ENCODE peak calls at places on chromosome 9, in five cellular contexts. R is CD4-positive, alpha-beta T cell; W is NCI-H2081; G is A549; Y is astrocyte of the hippocampus. N is an unnamed sample.

GRCh38 chr9:114900937-114901802 is 29.2 kb downstream of the TNFSF8 start:
- DNase-seq in R (no peak), W (no peak), G (no peak), Y (peak), N (no peak)

GRCh38 chr9:124574944-124575343 is 67.7 kb upstream of the NR5A1 start:
- DNase-seq in R (no peak), W (no peak), G (peak), Y (peak), N (no peak)

GRCh38 chr9:134058716-134059115 is 9.1 kb downstream of the BRD3 start:
- DNase-seq in R (no peak), W (no peak), G (no peak), Y (peak), N (no peak)

GRCh38 chr9:34783951-34784487 is 74.1 kb upstream of the CCL21 start:
- DNase-seq in R (no peak), W (no peak), G (no peak), Y (no peak), N (no peak)

GRCh38 chr9:92762781-92763708 is 1.6 kb downstream of the BICD2 start:
- DNase-seq in R (no peak), W (no peak), G (no peak), Y (no peak), N (no peak)

GRCh38 chr9:133672503-133673259 is 36.5 kb downstream of the DBH start:
- DNase-seq in R (no peak), W (no peak), G (no peak), Y (no peak), N (no peak)

GRCh38 chr9:113886003-113886324 is 9.9 kb downstream of the ZNF618 start:
- DNase-seq in R (no peak), W (no peak), G (no peak), Y (peak), N (no peak)

GRCh38 chr9:105299190-105299854 is 54.9 kb downstream of the SLC44A1 start:
- DNase-seq in R (no peak), W (no peak), G (peak), Y (peak), N (peak)

GRCh38 chr9:98742325-98743280 is 33.9 kb upstream of the GABBR2 start:
- DNase-seq in R (no peak), W (no peak), G (peak), Y (no peak), N (no peak)

GRCh38 chr9:104606202-104606601 is 775 bp upstream of the OR13C2 start:
- DNase-seq in R (no peak), W (peak), G (no peak), Y (peak), N (no peak)

GRCh38 chr9:130028493-130029222 is 14.3 kb downstream of the FNBP1 start:
- DNase-seq in R (no peak), W (no peak), G (no peak), Y (no peak), N (no peak)

GRCh38 chr9:127448112-127448805 is 2.9 kb downstream of the RPL12 start:
- DNase-seq in R (no peak), W (no peak), G (no peak), Y (no peak), N (peak)

GRCh38 chr9:107557236-107557990 is 67.8 kb upstream of the KLF4 start:
- DNase-seq in R (no peak), W (no peak), G (no peak), Y (peak), N (no peak)

GRCh38 chr9:112694910-112695555 is 22.9 kb downstream of the INIP start:
- DNase-seq in R (no peak), W (no peak), G (no peak), Y (no peak), N (no peak)

GRCh38 chr9:17528859-17529258 is 50.0 kb upstream of the SH3GL2 start:
- DNase-seq in R (no peak), W (peak), G (peak), Y (peak), N (peak)

GRCh38 chr9:419571-420156 is 205.0 kb downstream of the DOCK8 start:
- DNase-seq in R (no peak), W (no peak), G (peak), Y (peak), N (no peak)

GRCh38 chr9:107087256-107087655 is 195.8 kb upstream of the RAD23B start:
- DNase-seq in R (no peak), W (no peak), G (no peak), Y (no peak), N (no peak)

GRCh38 chr9:110842169-110842568 is 173.6 kb downstream of the MUSK start:
- DNase-seq in R (no peak), W (no peak), G (no peak), Y (peak), N (no peak)

GRCh38 chr9:109122726-109123621 is 3.2 kb upstream of the TMEM245 start:
- DNase-seq in R (no peak), W (no peak), G (no peak), Y (no peak), N (peak)

GRCh38 chr9:23849379-23849778 is 23.3 kb upstream of the ELAVL2 start:
- DNase-seq in R (no peak), W (peak), G (no peak), Y (no peak), N (peak)

GRCh38 chr9:80157128-80157527 is 585.4 kb downstream of the TLE4 start:
- DNase-seq in R (no peak), W (peak), G (no peak), Y (no peak), N (no peak)

GRCh38 chr9:37984672-37985611 is 81.0 kb upstream of the SLC25A51 start:
- DNase-seq in R (no peak), W (peak), G (no peak), Y (peak), N (no peak)

GRCh38 chr9:124949387-124949786 is 8.5 kb upstream of the GOLGA1 start:
- DNase-seq in R (no peak), W (no peak), G (no peak), Y (no peak), N (no peak)

GRCh38 chr9:99490736-99491135 is 268.7 kb downstream of the SEC61B start:
- DNase-seq in R (no peak), W (no peak), G (no peak), Y (peak), N (no peak)

GRCh38 chr9:132244582-132245455 is 83.0 kb downstream of the NTNG2 start:
- DNase-seq in R (no peak), W (no peak), G (no peak), Y (no peak), N (peak)

GRCh38 chr9:124453586-124454191 is 3.4 kb downstream of the ADGRD2 start:
- DNase-seq in R (no peak), W (no peak), G (peak), Y (no peak), N (peak)

N was measured in DMS53.